ENCODE peak calls at places on chromosomes 1 and 21, in nine cellular contexts. D is lung, Z is choroid plexus epithelial cell, Y is kidney epithelial cell, N is heart right ventricle, M is body of pancreas, W is coronary artery, F is tibial artery, B is cardiac fibroblast. U is an unnamed sample.

GRCh38 chr21:34147835-34148804 is 74.7 kb downstream of the MRPS6 start:
- DNase-seq in D (no peak), Z (peak), Y (no peak), N (no peak), M (no peak), W (no peak), F (no peak), B (no peak), U (peak)

GRCh38 chr1:239387304-239388231 is 1.2 kb downstream of the CHRM3 start:
- DNase-seq in D (no peak), Z (no peak), Y (no peak), N (no peak), M (peak), W (no peak), F (no peak), B (peak), U (no peak)

GRCh38 chr1:12006167-12006921 is 13.0 kb upstream of the MIIP start:
- DNase-seq in D (no peak), Z (no peak), Y (no peak), N (no peak), M (no peak), W (no peak), F (no peak), B (no peak), U (no peak)

GRCh38 chr1:41362357-41362721 is 1.1 kb downstream of the FOXO6 start:
- DNase-seq in D (no peak), Z (no peak), Y (no peak), N (no peak), M (no peak), W (no peak), F (peak), B (no peak), U (no peak)

GRCh38 chr1:183887826-183888819 is 83.2 kb downstream of the RGL1 start:
- DNase-seq in D (no peak), Z (peak), Y (no peak), N (no peak), M (no peak), W (no peak), F (no peak), B (peak), U (no peak)

GRCh38 chr1:145887631-145888030 is 2.0 kb upstream of the ANKRD35 start:
- DNase-seq in D (no peak), Z (peak), Y (peak), N (no peak), M (no peak), W (no peak), F (no peak), B (no peak), U (no peak)

GRCh38 chr1:201557572-201557958 is 18.6 kb downstream of the NAV1 start:
- DNase-seq in D (no peak), Z (no peak), Y (no peak), N (no peak), M (no peak), W (no peak), F (no peak), B (no peak), U (no peak)

GRCh38 chr1:46615088-46615487 is 1.5 kb downstream of the MOB3C start:
- DNase-seq in D (no peak), Z (no peak), Y (no peak), N (no peak), M (no peak), W (peak), F (no peak), B (no peak), U (no peak)

GRCh38 chr1:217089239-217090014 is 366.2 kb upstream of the ESRRG start:
- DNase-seq in D (no peak), Z (peak), Y (no peak), N (peak), M (peak), W (no peak), F (no peak), B (peak), U (no peak)

GRCh38 chr21:33662046-33662445 is 19.7 kb downstream of the ITSN1 start:
- DNase-seq in D (no peak), Z (no peak), Y (no peak), N (no peak), M (no peak), W (no peak), F (no peak), B (no peak), U (no peak)

GRCh38 chr1:92443893-92444292 is 42.8 kb downstream of the GFI1 start:
- DNase-seq in D (no peak), Z (no peak), Y (no peak), N (no peak), M (no peak), W (no peak), F (no peak), B (no peak), U (no peak)

GRCh38 chr1:242651817-242652216 is 127.3 kb upstream of the PLD5 start:
- DNase-seq in D (no peak), Z (no peak), Y (no peak), N (no peak), M (no peak), W (no peak), F (no peak), B (no peak), U (no peak)

GRCh38 chr1:154863702-154864174 is 6.3 kb downstream of the KCNN3 start:
- DNase-seq in D (no peak), Z (peak), Y (no peak), N (no peak), M (peak), W (no peak), F (no peak), B (peak), U (no peak)

GRCh38 chr1:241503444-241503843 is 16.1 kb downstream of the FH start:
- DNase-seq in D (no peak), Z (no peak), Y (no peak), N (no peak), M (no peak), W (no peak), F (no peak), B (no peak), U (no peak)

DNA sequence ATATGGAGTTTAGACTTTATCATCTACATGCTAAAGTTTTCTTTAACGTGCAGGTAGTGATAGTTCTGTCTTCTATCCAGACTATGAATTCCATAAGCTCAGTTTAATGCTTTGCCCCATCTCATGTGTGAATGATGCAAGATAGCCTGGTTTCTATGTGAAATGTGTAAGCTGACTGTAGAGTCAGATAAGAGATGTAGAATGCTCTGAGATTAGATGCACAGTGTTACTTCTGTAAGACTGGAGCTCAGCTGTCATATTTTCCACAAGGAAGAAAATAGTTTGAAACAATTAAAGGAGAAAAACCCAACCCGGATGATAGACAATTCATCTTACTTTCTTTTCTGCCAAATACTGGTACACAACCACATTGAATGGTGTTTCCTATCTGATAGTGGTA is 50.7 kb downstream of the TBX15 start:
- DNase-seq in D (no peak), Z (no peak), Y (no peak), N (no peak), M (no peak), W (no peak), F (no peak), B (no peak), U (no peak)
- H3K4me3 ChIP-seq in D (no peak), Z (no peak), Y (no peak), N (no peak), M (no peak), W (no peak), F (no peak), B (no peak), U (no peak)

DNA sequence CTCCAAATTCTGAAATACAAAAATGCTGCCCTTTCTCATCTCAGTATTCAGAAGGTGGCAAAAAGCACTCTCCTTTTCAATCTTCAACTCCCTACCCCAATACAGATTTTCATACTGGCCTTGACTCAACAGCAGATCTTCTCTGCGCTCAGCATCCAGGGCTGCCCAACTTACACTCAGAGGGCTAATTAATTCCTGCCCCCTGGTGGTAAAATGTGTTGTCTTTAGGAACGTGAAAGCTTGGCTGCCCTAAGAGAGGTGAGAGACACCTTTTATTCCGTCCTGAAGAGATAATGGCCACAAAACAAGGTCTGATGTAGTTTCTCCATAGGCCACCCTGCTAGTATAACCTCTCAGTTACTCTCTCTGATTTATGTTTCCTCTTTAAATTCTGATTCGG is 25.0 kb downstream of the KRTAP24-1 start:
- DNase-seq in D (no peak), Z (peak), Y (no peak), N (no peak), M (no peak), W (no peak), F (no peak), B (peak), U (no peak)
- TF ChIP-seq CTCF in D (no peak), Z (peak), Y (peak), N (peak), M (no peak), W (no peak), F (no peak), B (peak), U (peak)

GRCh38 chr1:109984190-109984455 is 442 bp upstream of the AHCYL1 start:
- DNase-seq in D (no peak), Z (peak), Y (no peak), N (no peak), M (no peak), W (no peak), F (no peak), B (peak), U (no peak)
- H3K4me3 ChIP-seq in D (no peak), Z (peak), Y (no peak), N (peak), M (no peak), W (peak), F (peak), B (no peak), U (no peak)

GRCh38 chr1:55584521-55585401 is 369.6 kb upstream of the USP24 start:
- DNase-seq in D (no peak), Z (peak), Y (no peak), N (no peak), M (no peak), W (no peak), F (no peak), B (peak), U (peak)
- TF ChIP-seq CTCF in D (no peak), Z (peak), Y (no peak), N (no peak), M (no peak), W (no peak), F (peak), B (no peak), U (peak)